ENCODE peak calls at places on chromosomes 3 and 15, in seven cellular contexts. One of them, this sample, is unnamed.

GRCh38 chr15:39361497-39361896 is 219.4 kb upstream of the THBS1 start:
- DNase-seq in RKO: no peak
- DNase-seq in lung: no peak
- DNase-seq in body of pancreas: no peak
- DNase-seq in brain microvascular endothelial cell: peak
- DNase-seq in foreskin keratinocyte: no peak
- DNase-seq in progenitor cell of endocrine pancreas: no peak
- DNase-seq in this sample: no peak

GRCh38 chr3:123090700-123091585 is 24.1 kb downstream of the PDIA5 start:
- DNase-seq in RKO: no peak
- DNase-seq in lung: no peak
- DNase-seq in body of pancreas: no peak
- DNase-seq in brain microvascular endothelial cell: no peak
- DNase-seq in foreskin keratinocyte: no peak
- DNase-seq in progenitor cell of endocrine pancreas: no peak
- DNase-seq in this sample: no peak

GRCh38 chr3:39420537-39420936 is 14.0 kb downstream of the RPSA start:
- DNase-seq in RKO: no peak
- DNase-seq in lung: no peak
- DNase-seq in body of pancreas: no peak
- DNase-seq in brain microvascular endothelial cell: no peak
- DNase-seq in foreskin keratinocyte: no peak
- DNase-seq in progenitor cell of endocrine pancreas: no peak
- DNase-seq in this sample: no peak

GRCh38 chr3:16515885-16516420 is 2.5 kb upstream of the RFTN1 start:
- DNase-seq in RKO: no peak
- DNase-seq in lung: no peak
- DNase-seq in body of pancreas: no peak
- DNase-seq in brain microvascular endothelial cell: no peak
- DNase-seq in foreskin keratinocyte: no peak
- DNase-seq in progenitor cell of endocrine pancreas: no peak
- DNase-seq in this sample: no peak

GRCh38 chr15:24734391-24734790 is 58.8 kb downstream of the NPAP1 start:
- DNase-seq in RKO: no peak
- DNase-seq in lung: no peak
- DNase-seq in body of pancreas: no peak
- DNase-seq in brain microvascular endothelial cell: no peak
- DNase-seq in foreskin keratinocyte: no peak
- DNase-seq in progenitor cell of endocrine pancreas: no peak
- DNase-seq in this sample: no peak

GRCh38 chr3:38582941-38583645 is 66.4 kb downstream of the SCN5A start:
- DNase-seq in RKO: no peak
- DNase-seq in lung: no peak
- DNase-seq in body of pancreas: no peak
- DNase-seq in brain microvascular endothelial cell: no peak
- DNase-seq in foreskin keratinocyte: no peak
- DNase-seq in progenitor cell of endocrine pancreas: no peak
- DNase-seq in this sample: no peak

GRCh38 chr3:9685216-9686049 is 18.2 kb upstream of the CPNE9 start:
- DNase-seq in RKO: no peak
- DNase-seq in lung: no peak
- DNase-seq in body of pancreas: no peak
- DNase-seq in brain microvascular endothelial cell: no peak
- DNase-seq in foreskin keratinocyte: no peak
- DNase-seq in progenitor cell of endocrine pancreas: no peak
- DNase-seq in this sample: no peak

GRCh38 chr3:136583823-136584222 is 168.4 kb downstream of the STAG1 start:
- DNase-seq in RKO: no peak
- DNase-seq in lung: no peak
- DNase-seq in body of pancreas: no peak
- DNase-seq in brain microvascular endothelial cell: no peak
- DNase-seq in foreskin keratinocyte: no peak
- DNase-seq in progenitor cell of endocrine pancreas: no peak
- DNase-seq in this sample: no peak

GRCh38 chr3:139043554-139044365 is 932 bp downstream of the PRR23C start:
- DNase-seq in RKO: no peak
- DNase-seq in lung: no peak
- DNase-seq in body of pancreas: no peak
- DNase-seq in brain microvascular endothelial cell: no peak
- DNase-seq in foreskin keratinocyte: no peak
- DNase-seq in progenitor cell of endocrine pancreas: no peak
- DNase-seq in this sample: no peak

GRCh38 chr3:158434412-158435038 is 136.5 kb upstream of the MLF1 start:
- DNase-seq in RKO: peak
- DNase-seq in lung: peak
- DNase-seq in body of pancreas: peak
- DNase-seq in brain microvascular endothelial cell: peak
- DNase-seq in foreskin keratinocyte: no peak
- DNase-seq in progenitor cell of endocrine pancreas: peak
- DNase-seq in this sample: no peak

GRCh38 chr3:19190136-19190535 is 41.8 kb downstream of the KCNH8 start:
- DNase-seq in RKO: no peak
- DNase-seq in lung: no peak
- DNase-seq in body of pancreas: no peak
- DNase-seq in brain microvascular endothelial cell: no peak
- DNase-seq in foreskin keratinocyte: no peak
- DNase-seq in progenitor cell of endocrine pancreas: no peak
- DNase-seq in this sample: no peak

GRCh38 chr15:45186771-45187577 is 792 bp downstream of the SHF start:
- DNase-seq in RKO: no peak
- DNase-seq in lung: no peak
- DNase-seq in body of pancreas: no peak
- DNase-seq in brain microvascular endothelial cell: no peak
- DNase-seq in foreskin keratinocyte: no peak
- DNase-seq in progenitor cell of endocrine pancreas: no peak
- DNase-seq in this sample: no peak

GRCh38 chr15:59738676-59739075 is 49.6 kb upstream of the BNIP2 start:
- DNase-seq in RKO: no peak
- DNase-seq in lung: no peak
- DNase-seq in body of pancreas: no peak
- DNase-seq in brain microvascular endothelial cell: no peak
- DNase-seq in foreskin keratinocyte: no peak
- DNase-seq in progenitor cell of endocrine pancreas: no peak
- DNase-seq in this sample: no peak

GRCh38 chr3:156681003-156681402 is 6.6 kb downstream of the TIPARP start:
- DNase-seq in RKO: peak
- DNase-seq in lung: peak
- DNase-seq in body of pancreas: peak
- DNase-seq in brain microvascular endothelial cell: peak
- DNase-seq in foreskin keratinocyte: peak
- DNase-seq in progenitor cell of endocrine pancreas: no peak
- DNase-seq in this sample: no peak

GRCh38 chr3:131282379-131282778 is 99.2 kb upstream of the NUDT16 start:
- DNase-seq in RKO: no peak
- DNase-seq in lung: no peak
- DNase-seq in body of pancreas: no peak
- DNase-seq in brain microvascular endothelial cell: no peak
- DNase-seq in foreskin keratinocyte: no peak
- DNase-seq in progenitor cell of endocrine pancreas: no peak
- DNase-seq in this sample: no peak

GRCh38 chr15:98076021-98076816 is 115.7 kb downstream of the ARRDC4 start:
- DNase-seq in RKO: no peak
- DNase-seq in lung: no peak
- DNase-seq in body of pancreas: peak
- DNase-seq in brain microvascular endothelial cell: no peak
- DNase-seq in foreskin keratinocyte: no peak
- DNase-seq in progenitor cell of endocrine pancreas: no peak
- DNase-seq in this sample: no peak

GRCh38 chr3:159882784-159883779 is 105.6 kb upstream of the IL12A start:
- DNase-seq in RKO: no peak
- DNase-seq in lung: no peak
- DNase-seq in body of pancreas: no peak
- DNase-seq in brain microvascular endothelial cell: peak
- DNase-seq in foreskin keratinocyte: peak
- DNase-seq in progenitor cell of endocrine pancreas: no peak
- DNase-seq in this sample: no peak

GRCh38 chr3:12201813-12202212 is 43.1 kb upstream of the TIMP4 start:
- DNase-seq in RKO: no peak
- DNase-seq in lung: no peak
- DNase-seq in body of pancreas: no peak
- DNase-seq in brain microvascular endothelial cell: no peak
- DNase-seq in foreskin keratinocyte: no peak
- DNase-seq in progenitor cell of endocrine pancreas: no peak
- DNase-seq in this sample: no peak

GRCh38 chr3:30756218-30756617 is 138.2 kb downstream of the GADL1 start:
- DNase-seq in RKO: no peak
- DNase-seq in lung: no peak
- DNase-seq in body of pancreas: no peak
- DNase-seq in brain microvascular endothelial cell: no peak
- DNase-seq in foreskin keratinocyte: no peak
- DNase-seq in progenitor cell of endocrine pancreas: no peak
- DNase-seq in this sample: no peak

GRCh38 chr3:12393894-12394293 is 90.4 kb upstream of the TSEN2 start:
- DNase-seq in RKO: no peak
- DNase-seq in lung: no peak
- DNase-seq in body of pancreas: peak
- DNase-seq in brain microvascular endothelial cell: no peak
- DNase-seq in foreskin keratinocyte: no peak
- DNase-seq in progenitor cell of endocrine pancreas: no peak
- DNase-seq in this sample: no peak

GRCh38 chr15:65998486-65998885 is 129.2 kb downstream of the RAB11A start:
- DNase-seq in RKO: no peak
- DNase-seq in lung: no peak
- DNase-seq in body of pancreas: no peak
- DNase-seq in brain microvascular endothelial cell: no peak
- DNase-seq in foreskin keratinocyte: no peak
- DNase-seq in progenitor cell of endocrine pancreas: no peak
- DNase-seq in this sample: no peak

GRCh38 chr15:78565951-78566774 is 843 bp downstream of the CHRNA5 start:
- DNase-seq in RKO: peak
- DNase-seq in lung: no peak
- DNase-seq in body of pancreas: no peak
- DNase-seq in brain microvascular endothelial cell: no peak
- DNase-seq in foreskin keratinocyte: peak
- DNase-seq in progenitor cell of endocrine pancreas: no peak
- DNase-seq in this sample: no peak

GRCh38 chr15:69610264-69610663 is 157.6 kb downstream of the RPLP1 start:
- DNase-seq in RKO: no peak
- DNase-seq in lung: no peak
- DNase-seq in body of pancreas: no peak
- DNase-seq in brain microvascular endothelial cell: no peak
- DNase-seq in foreskin keratinocyte: no peak
- DNase-seq in progenitor cell of endocrine pancreas: no peak
- DNase-seq in this sample: no peak

GRCh38 chr3:36893137-36893557 is 51.7 kb downstream of the TRANK1 start:
- DNase-seq in RKO: peak
- DNase-seq in lung: no peak
- DNase-seq in body of pancreas: peak
- DNase-seq in brain microvascular endothelial cell: peak
- DNase-seq in foreskin keratinocyte: no peak
- DNase-seq in progenitor cell of endocrine pancreas: no peak
- DNase-seq in this sample: peak

GRCh38 chr3:112779558-112780480 is 66.8 kb downstream of the CD200R1L start:
- DNase-seq in RKO: no peak
- DNase-seq in lung: no peak
- DNase-seq in body of pancreas: no peak
- DNase-seq in brain microvascular endothelial cell: no peak
- DNase-seq in foreskin keratinocyte: no peak
- DNase-seq in progenitor cell of endocrine pancreas: no peak
- DNase-seq in this sample: no peak

GRCh38 chr15:77836116-77836798 is 203.5 kb upstream of the LINGO1 start:
- DNase-seq in RKO: no peak
- DNase-seq in lung: no peak
- DNase-seq in body of pancreas: no peak
- DNase-seq in brain microvascular endothelial cell: peak
- DNase-seq in foreskin keratinocyte: no peak
- DNase-seq in progenitor cell of endocrine pancreas: no peak
- DNase-seq in this sample: no peak

GRCh38 chr15:62495670-62496328 is 330.7 kb upstream of the C2CD4B start:
- DNase-seq in RKO: no peak
- DNase-seq in lung: no peak
- DNase-seq in body of pancreas: peak
- DNase-seq in brain microvascular endothelial cell: peak
- DNase-seq in foreskin keratinocyte: peak
- DNase-seq in progenitor cell of endocrine pancreas: no peak
- DNase-seq in this sample: no peak

GRCh38 chr3:150710097-150710496 is 6.4 kb upstream of the ERICH6 start:
- DNase-seq in RKO: peak
- DNase-seq in lung: no peak
- DNase-seq in body of pancreas: no peak
- DNase-seq in brain microvascular endothelial cell: no peak
- DNase-seq in foreskin keratinocyte: no peak
- DNase-seq in progenitor cell of endocrine pancreas: no peak
- DNase-seq in this sample: no peak

GRCh38 chr15:56349554-56349953 is 15.7 kb upstream of the TEX9 start:
- DNase-seq in RKO: no peak
- DNase-seq in lung: no peak
- DNase-seq in body of pancreas: no peak
- DNase-seq in brain microvascular endothelial cell: no peak
- DNase-seq in foreskin keratinocyte: no peak
- DNase-seq in progenitor cell of endocrine pancreas: no peak
- DNase-seq in this sample: no peak

GRCh38 chr3:58900372-58900771 is 149.5 kb downstream of the CFAP20DC start:
- DNase-seq in RKO: no peak
- DNase-seq in lung: no peak
- DNase-seq in body of pancreas: no peak
- DNase-seq in brain microvascular endothelial cell: no peak
- DNase-seq in foreskin keratinocyte: no peak
- DNase-seq in progenitor cell of endocrine pancreas: no peak
- DNase-seq in this sample: no peak

GRCh38 chr15:43483306-43484128 is 9.4 kb downstream of the TP53BP1 start:
- DNase-seq in RKO: peak
- DNase-seq in lung: no peak
- DNase-seq in body of pancreas: no peak
- DNase-seq in brain microvascular endothelial cell: no peak
- DNase-seq in foreskin keratinocyte: no peak
- DNase-seq in progenitor cell of endocrine pancreas: no peak
- DNase-seq in this sample: no peak

This sample was measured in effector CD4-positive, alpha-beta T cell.